ENCODE peak calls at places on chromosome 6, in eight cellular contexts. P is uterus, D is MG63, X is astrocyte of the cerebellum, V is tibial nerve, L is heart left ventricle, U is transverse colon, B is cardiac muscle cell. H is an unnamed sample.
A peak's percentile ranks its signal among the peaks of the same experiment; 100 is the strongest.

GRCh38 chr6:109344226-109344625 is 38.0 kb downstream of the CD164 start:
- DNase-seq in P (no peak), D (no peak), L (no peak), V (no peak), B (no peak), U (no peak), X (no peak), H (no peak)

GRCh38 chr6:47853766-47854165 is 71.9 kb downstream of the OPN5 start:
- DNase-seq in B (no peak), L (no peak), D (no peak), U (no peak), P (no peak), X (no peak), V (no peak), H (no peak)

GRCh38 chr6:142377112-142377848 is 75.5 kb downstream of the ADGRG6 start:
- DNase-seq in X (no peak), P (no peak), B (peak; percentile 65), L (no peak), U (no peak), V (no peak), D (peak; percentile 13), H (no peak)

GRCh38 chr6:10099086-10099499 is 315.8 kb downstream of the TFAP2A start:
- DNase-seq in L (no peak), V (no peak), D (peak; percentile 44), U (peak; percentile 9), B (no peak), P (no peak), X (no peak), H (no peak)

GRCh38 chr6:21935561-21936028 is 342.0 kb downstream of the SOX4 start:
- DNase-seq in D (peak; percentile 19), P (no peak), X (no peak), V (no peak), L (no peak), B (peak; percentile 63), U (peak; percentile 32), H (no peak)

GRCh38 chr6:54775586-54775985 is 71.0 kb upstream of the FAM83B start:
- DNase-seq in P (no peak), U (no peak), D (no peak), L (no peak), V (no peak), B (peak; percentile 53), X (no peak), H (no peak)

GRCh38 chr6:167058261-167058660 is 59.1 kb downstream of the CEP43 start:
- DNase-seq in D (peak; percentile 8), U (no peak), X (peak; percentile 35), P (no peak), V (no peak), L (no peak), B (peak; percentile 86), H (no peak)

GRCh38 chr6:110446405-110446804 is 30.0 kb downstream of the SLC22A16 start:
- DNase-seq in V (no peak), P (no peak), D (no peak), L (no peak), U (no peak), X (no peak), B (no peak), H (no peak)

GRCh38 chr6:3910264-3910663 is 61.1 kb downstream of the FAM50B start:
- DNase-seq in B (no peak), P (no peak), D (no peak), X (no peak), V (no peak), U (no peak), L (no peak), H (no peak)

GRCh38 chr6:169978615-169979161 is 227.3 kb downstream of the ERMARD start:
- DNase-seq in U (no peak), V (no peak), D (peak; percentile 67), B (no peak), P (no peak), X (no peak), L (no peak), H (no peak)

GRCh38 chr6:98944598-98945011 is 3.1 kb downstream of the FBXL4 start:
- DNase-seq in L (no peak), V (no peak), B (peak; percentile 35), X (no peak), U (no peak), D (peak; percentile 20), P (no peak), H (no peak)

GRCh38 chr6:132734694-132735236 is 20.9 kb upstream of the VNN1 start:
- DNase-seq in V (peak; percentile 19), U (no peak), P (no peak), X (no peak), B (peak; percentile 78), D (peak; percentile 14), L (no peak), H (no peak)

GRCh38 chr6:75124983-75125382 is 80.9 kb downstream of the COL12A1 start:
- DNase-seq in L (no peak), X (no peak), D (no peak), U (no peak), P (no peak), V (no peak), B (no peak), H (no peak)

GRCh38 chr6:133983099-133983939 is 30.3 kb downstream of the TBPL1 start:
- DNase-seq in X (no peak), V (no peak), D (no peak), L (no peak), P (no peak), U (no peak), B (peak; percentile 90), H (peak; percentile 53)

GRCh38 chr6:42349753-42350573 is 101.8 kb downstream of the TRERF1 start:
- DNase-seq in P (no peak), L (no peak), V (no peak), D (no peak), X (no peak), B (no peak), U (no peak), H (no peak)

GRCh38 chr6:84052204-84052882 is 18.8 kb downstream of the MRAP2 start:
- DNase-seq in D (peak; percentile 81), P (no peak), V (peak; percentile 71), L (peak; percentile 70), B (peak; percentile 82), U (no peak), X (peak; percentile 27), H (peak; percentile 36)

GRCh38 chr6:32369678-32370077 is 2.0 kb downstream of the TSBP1 start:
- DNase-seq in U (no peak), B (peak; percentile 79), L (no peak), D (peak; percentile 37), P (no peak), V (no peak), X (peak; percentile 58), H (no peak)

GRCh38 chr6:26022166-26022510 is 59.5 kb downstream of the TRIM38 start:
- DNase-seq in P (peak; percentile 84), U (peak; percentile 58), L (peak; percentile 76), V (peak; percentile 69), D (peak; percentile 58), X (no peak), B (peak; percentile 88), H (peak; percentile 79)

GRCh38 chr6:43812850-43813584 is 43.0 kb downstream of the VEGFA start:
- DNase-seq in P (no peak), X (no peak), B (peak; percentile 20), D (no peak), L (no peak), V (no peak), U (peak; percentile 84), H (no peak)

GRCh38 chr6:30573113-30573512 is 1.9 kb downstream of the ABCF1 start:
- DNase-seq in D (no peak), V (no peak), B (no peak), L (no peak), X (no peak), P (no peak), U (no peak), H (no peak)
- H3K4me3 ChIP-seq in D (no peak overlapping the region), V (no peak overlapping the region), B (no peak overlapping the region), L (no peak overlapping the region), X (no peak overlapping the region), P (no peak overlapping the region), U (no peak overlapping the region), H (no peak overlapping the region)

DNA sequence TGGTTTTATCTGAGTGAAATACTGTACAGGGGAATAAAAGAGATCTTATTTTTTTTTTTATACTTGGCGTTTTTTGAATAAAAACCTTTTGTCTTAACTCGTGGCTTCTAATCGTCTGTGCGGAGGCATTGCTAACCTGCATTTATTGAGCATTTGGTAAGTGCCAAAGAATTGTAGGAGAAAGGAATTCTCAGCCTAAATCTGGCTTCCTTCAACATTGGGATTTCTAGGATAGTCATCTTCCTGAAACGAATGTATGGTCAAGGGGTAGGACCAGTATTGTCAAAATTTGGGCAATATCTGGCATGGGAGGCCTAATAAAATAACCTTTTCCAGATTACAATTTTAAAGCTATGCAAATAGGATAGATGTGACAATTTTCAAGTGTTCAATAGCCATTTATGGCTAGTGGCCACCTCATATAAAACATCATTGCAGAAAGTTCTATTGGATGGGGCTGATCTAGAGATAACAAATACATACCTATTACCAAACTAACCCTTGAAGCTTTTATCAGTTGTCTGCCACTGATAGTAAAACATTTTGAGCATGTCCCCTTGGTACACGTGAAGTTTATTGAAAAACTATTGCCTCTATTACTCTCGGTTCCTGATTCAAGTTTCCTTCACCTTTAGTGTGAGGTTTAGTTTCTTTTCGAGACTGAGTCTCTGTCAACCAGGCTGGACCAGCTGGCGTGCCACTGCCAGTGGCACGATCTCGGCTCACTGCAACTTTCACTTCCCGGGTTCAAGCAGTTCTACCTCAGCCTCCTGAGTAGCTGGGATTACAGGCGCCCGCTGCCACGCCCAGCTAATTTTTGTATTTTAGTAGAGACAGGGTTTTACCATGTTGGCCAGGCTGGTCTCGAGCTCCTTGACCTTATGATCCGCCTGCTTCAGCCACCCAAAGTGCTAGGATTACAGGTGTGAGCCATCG is 5.6 kb downstream of the PIM1 start:
- DNase-seq in D (no peak), V (no peak), B (peak; percentile 41), P (no peak), L (no peak), U (peak; percentile 26), X (no peak), H (no peak)
- H3K4me3 ChIP-seq in D (no peak overlapping the region), V (no peak overlapping the region), B (no peak overlapping the region), P (no peak overlapping the region), L (no peak overlapping the region), U (no peak overlapping the region), X (no peak overlapping the region), H (no peak overlapping the region)

DNA sequence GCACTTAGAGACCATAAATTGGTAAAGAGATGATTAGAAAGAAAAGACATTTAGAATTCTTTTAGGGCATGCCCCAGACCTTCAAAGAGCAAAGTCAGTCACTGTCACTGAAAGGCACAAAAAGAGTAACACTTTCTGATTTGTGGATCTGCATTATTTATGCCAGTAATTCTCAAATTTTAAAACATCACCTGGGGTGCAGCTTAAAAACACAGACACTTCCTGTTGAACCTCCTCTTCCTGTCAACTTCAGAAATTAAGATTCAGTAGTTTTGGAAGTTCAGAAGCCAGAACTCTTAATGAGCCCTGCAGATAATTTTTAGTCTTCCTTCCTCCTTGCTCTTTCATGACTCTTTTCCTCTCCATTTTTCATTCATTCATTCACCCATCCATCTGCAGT is 137.5 kb downstream of the NRN1 start:
- DNase-seq in U (no peak), P (no peak), X (no peak), L (no peak), D (no peak), B (no peak), V (no peak), H (no peak)
- H3K4me3 ChIP-seq in U (no peak overlapping the region), P (no peak overlapping the region), X (no peak overlapping the region), L (no peak overlapping the region), D (no peak overlapping the region), B (no peak overlapping the region), V (no peak overlapping the region), H (no peak overlapping the region)

DNA sequence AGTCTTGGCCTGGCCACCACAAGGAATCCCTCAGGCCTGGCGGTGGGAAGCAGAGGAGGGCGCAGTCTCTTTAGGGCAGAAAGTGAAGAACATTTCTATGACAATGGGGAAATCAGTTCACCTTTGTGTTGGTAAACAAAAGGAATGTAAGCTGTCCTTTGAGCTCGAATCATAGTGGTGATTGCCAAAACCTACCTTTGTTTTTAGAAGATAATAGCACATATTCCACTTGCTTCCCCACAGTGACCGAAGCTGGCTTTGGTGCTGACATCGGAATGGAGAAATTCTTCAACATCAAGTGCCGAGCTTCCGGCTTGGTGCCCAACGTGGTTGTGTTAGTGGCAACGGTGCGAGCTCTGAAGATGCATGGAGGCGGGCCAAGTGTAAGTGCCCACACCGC is 144.1 kb downstream of the MTHFD1L start:
- DNase-seq in P (no peak), L (no peak), V (no peak), B (no peak), D (no peak), X (no peak), U (no peak), H (no peak)
- H3K4me3 ChIP-seq in P (no peak overlapping the region), L (no peak overlapping the region), V (no peak overlapping the region), B (no peak overlapping the region), D (no peak overlapping the region), X (no peak overlapping the region), U (no peak overlapping the region), H (no peak overlapping the region)

H was measured in SJSA1.